ENCODE peak calls at places on chromosomes 11 and 22, in seven cellular contexts. One of them, this sample, is unnamed.

GRCh38 chr11:955154-956049 is 29.7 kb downstream of the AP2A2 start:
- DNase-seq in effector memory CD8-positive, alpha-beta T cell: no peak
- DNase-seq in GM10248: no peak
- DNase-seq in NCI-H460: no peak
- DNase-seq in activated T-cell treated with anti-CD3 and anti-CD28 coated beads, Interleukin-2, amount 50 U/mL, for 24 hours: no peak
- DNase-seq in NCI-H446 treated with DMSO at 0.1 percent for 48 hours: no peak
- DNase-seq in left cardiac atrium: no peak
- DNase-seq in this sample: no peak

GRCh38 chr11:60056349-60056969 is at the start of gene MS4A3:
- DNase-seq in activated T-cell treated with anti-CD3 and anti-CD28 coated beads, Interleukin-2, amount 50 U/mL, for 24 hours: no peak
- DNase-seq in NCI-H460: no peak
- DNase-seq in GM10248: no peak
- DNase-seq in left cardiac atrium: no peak
- DNase-seq in effector memory CD8-positive, alpha-beta T cell: no peak
- DNase-seq in NCI-H446 treated with DMSO at 0.1 percent for 48 hours: no peak
- DNase-seq in this sample: no peak

GRCh38 chr11:127106938-127107337 is 106.4 kb upstream of the KIRREL3 start:
- DNase-seq in NCI-H446 treated with DMSO at 0.1 percent for 48 hours: no peak
- DNase-seq in GM10248: no peak
- DNase-seq in NCI-H460: no peak
- DNase-seq in effector memory CD8-positive, alpha-beta T cell: no peak
- DNase-seq in left cardiac atrium: no peak
- DNase-seq in activated T-cell treated with anti-CD3 and anti-CD28 coated beads, Interleukin-2, amount 50 U/mL, for 24 hours: no peak
- DNase-seq in this sample: no peak

GRCh38 chr11:12587333-12587997 is 86.8 kb upstream of the TEAD1 start:
- DNase-seq in effector memory CD8-positive, alpha-beta T cell: no peak
- DNase-seq in NCI-H460: no peak
- DNase-seq in activated T-cell treated with anti-CD3 and anti-CD28 coated beads, Interleukin-2, amount 50 U/mL, for 24 hours: no peak
- DNase-seq in NCI-H446 treated with DMSO at 0.1 percent for 48 hours: no peak
- DNase-seq in left cardiac atrium: no peak
- DNase-seq in GM10248: no peak
- DNase-seq in this sample: no peak

GRCh38 chr11:77075425-77075905 is 8.7 kb downstream of the CAPN5 start:
- DNase-seq in NCI-H460: no peak
- DNase-seq in activated T-cell treated with anti-CD3 and anti-CD28 coated beads, Interleukin-2, amount 50 U/mL, for 24 hours: no peak
- DNase-seq in left cardiac atrium: peak; percentile 13
- DNase-seq in effector memory CD8-positive, alpha-beta T cell: no peak
- DNase-seq in GM10248: no peak
- DNase-seq in NCI-H446 treated with DMSO at 0.1 percent for 48 hours: no peak
- DNase-seq in this sample: no peak

GRCh38 chr11:94603587-94603986 is 36.4 kb downstream of the PIWIL4 start:
- DNase-seq in effector memory CD8-positive, alpha-beta T cell: no peak
- DNase-seq in GM10248: no peak
- DNase-seq in NCI-H446 treated with DMSO at 0.1 percent for 48 hours: no peak
- DNase-seq in NCI-H460: no peak
- DNase-seq in left cardiac atrium: no peak
- DNase-seq in activated T-cell treated with anti-CD3 and anti-CD28 coated beads, Interleukin-2, amount 50 U/mL, for 24 hours: no peak
- DNase-seq in this sample: no peak

GRCh38 chr11:125276635-125277008 is 112.1 kb downstream of the PKNOX2 start:
- DNase-seq in NCI-H446 treated with DMSO at 0.1 percent for 48 hours: no peak
- DNase-seq in effector memory CD8-positive, alpha-beta T cell: no peak
- DNase-seq in NCI-H460: no peak
- DNase-seq in GM10248: no peak
- DNase-seq in left cardiac atrium: no peak
- DNase-seq in activated T-cell treated with anti-CD3 and anti-CD28 coated beads, Interleukin-2, amount 50 U/mL, for 24 hours: no peak
- DNase-seq in this sample: no peak

GRCh38 chr22:47373648-47374272 is 611.3 kb downstream of the TBC1D22A start:
- DNase-seq in NCI-H446 treated with DMSO at 0.1 percent for 48 hours: no peak
- DNase-seq in left cardiac atrium: no peak
- DNase-seq in GM10248: no peak
- DNase-seq in activated T-cell treated with anti-CD3 and anti-CD28 coated beads, Interleukin-2, amount 50 U/mL, for 24 hours: no peak
- DNase-seq in effector memory CD8-positive, alpha-beta T cell: no peak
- DNase-seq in NCI-H460: no peak
- DNase-seq in this sample: no peak

GRCh38 chr22:26767351-26767970 is 110.1 kb downstream of the MIAT start:
- DNase-seq in left cardiac atrium: no peak
- DNase-seq in GM10248: no peak
- DNase-seq in effector memory CD8-positive, alpha-beta T cell: no peak
- DNase-seq in NCI-H446 treated with DMSO at 0.1 percent for 48 hours: no peak
- DNase-seq in activated T-cell treated with anti-CD3 and anti-CD28 coated beads, Interleukin-2, amount 50 U/mL, for 24 hours: no peak
- DNase-seq in NCI-H460: no peak
- DNase-seq in this sample: no peak

This sample was measured in SJSA1.